ENCODE peak calls at places on chromosome 15, in seven cellular contexts. C is HepG2, L is SK-N-SH, R is H1, F is GM12878, X is HCT116, W is K562. Z is an unnamed sample.

GRCh38 chr15:45456212-45457106 is 66.1 kb downstream of the SLC30A4 start:
- DNase-seq in L (peak; percentile 49), F (peak; percentile 33), X (peak; percentile 90), R (no peak), W (peak; percentile 81), C (peak; percentile 65), Z (peak; percentile 82)

GRCh38 chr15:57216288-57216687 is 160.0 kb upstream of the CGNL1 start:
- DNase-seq in R (no peak), L (no peak), F (no peak), C (no peak), W (peak; percentile 47), X (no peak), Z (no peak)

GRCh38 chr15:93846148-93846547 is 385.2 kb upstream of the MCTP2 start:
- DNase-seq in F (no peak), R (no peak), W (no peak), X (no peak), L (no peak), C (no peak), Z (no peak)

GRCh38 chr15:33400941-33401340 is 90.2 kb downstream of the RYR3 start:
- DNase-seq in L (no peak), F (no peak), C (no peak), W (no peak), X (no peak), R (no peak), Z (no peak)

GRCh38 chr15:96268421-96269204 is 61.9 kb upstream of the NR2F2 start:
- DNase-seq in W (no peak), F (no peak), X (no peak), R (no peak), C (no peak), L (no peak), Z (no peak)

GRCh38 chr15:33293619-33294309 is 17.0 kb upstream of the RYR3 start:
- DNase-seq in X (no peak), F (no peak), R (no peak), L (no peak), C (no peak), W (no peak), Z (no peak)

GRCh38 chr15:99157456-99157855 is 52.6 kb downstream of the SYNM start:
- DNase-seq in W (no peak), F (no peak), X (no peak), L (no peak), C (no peak), R (no peak), Z (no peak)

GRCh38 chr15:99253381-99254090 is 2.3 kb downstream of the LRRC28 start:
- DNase-seq in L (peak; percentile 31), C (no peak), W (no peak), X (no peak), R (no peak), F (no peak), Z (no peak)

GRCh38 chr15:28004143-28005003 is 94.7 kb downstream of the OCA2 start:
- DNase-seq in W (no peak), X (no peak), R (peak; percentile 32), F (no peak), C (no peak), L (no peak), Z (no peak)

DNA sequence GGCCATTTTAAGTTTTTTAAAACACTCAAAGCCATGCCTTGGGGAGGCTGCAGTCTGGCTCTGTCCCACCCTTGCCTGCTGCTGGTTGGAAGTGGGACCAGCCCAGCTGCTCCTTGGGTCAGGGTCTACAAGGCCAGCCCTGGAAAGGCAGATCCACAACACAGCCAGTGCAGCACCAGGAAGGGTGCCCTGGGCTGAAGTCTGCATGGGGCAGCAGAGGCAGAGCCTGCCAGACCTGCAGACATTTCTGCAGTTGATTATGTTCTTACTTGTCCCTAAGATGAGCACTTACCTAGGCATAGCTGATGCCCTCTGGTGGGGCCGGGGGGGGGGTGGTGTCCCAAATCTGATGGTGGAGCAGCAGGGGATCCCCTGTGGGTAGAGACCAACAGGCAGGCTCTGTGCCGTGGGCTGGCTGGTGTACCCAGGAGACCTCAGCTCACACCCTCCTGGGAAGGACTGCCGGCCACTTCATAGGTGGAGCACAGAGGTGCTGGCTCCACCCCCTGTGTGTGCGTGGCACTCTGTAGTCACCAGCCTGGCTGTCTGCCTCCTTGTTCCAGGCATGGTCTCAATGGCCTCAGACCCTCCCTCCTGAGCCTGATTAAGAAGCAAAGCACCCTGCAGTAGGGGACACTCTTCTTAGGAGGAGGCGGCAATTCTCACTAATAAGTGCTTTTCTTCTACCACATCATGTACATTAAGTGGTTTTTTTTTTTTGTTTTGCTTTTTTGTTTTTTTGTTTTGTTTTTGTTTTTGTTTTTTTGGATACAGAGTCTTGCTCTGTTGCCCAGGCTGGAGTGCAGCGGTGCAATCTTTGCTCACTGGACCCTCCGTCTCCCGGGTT is 97.4 kb upstream of the KLF13 start:
- DNase-seq in C (peak; percentile 58), R (no peak), X (no peak), L (no peak), W (no peak), F (peak; percentile 91), Z (no peak)
- TF ChIP-seq JUND in C (no peak), R (no peak), X (no peak), L (no peak), W (no peak), F (no peak), Z (no peak)

GRCh38 chr15:23033979-23034378 is 5.4 kb downstream of the TUBGCP5 start:
- DNase-seq in R (no peak), W (no peak), C (peak; percentile 29), L (no peak), F (no peak), X (no peak), Z (no peak)
- TF ChIP-seq JUND in R (no peak), W (no peak), C (no peak), L (no peak), F (no peak), X (no peak), Z (no peak)

DNA sequence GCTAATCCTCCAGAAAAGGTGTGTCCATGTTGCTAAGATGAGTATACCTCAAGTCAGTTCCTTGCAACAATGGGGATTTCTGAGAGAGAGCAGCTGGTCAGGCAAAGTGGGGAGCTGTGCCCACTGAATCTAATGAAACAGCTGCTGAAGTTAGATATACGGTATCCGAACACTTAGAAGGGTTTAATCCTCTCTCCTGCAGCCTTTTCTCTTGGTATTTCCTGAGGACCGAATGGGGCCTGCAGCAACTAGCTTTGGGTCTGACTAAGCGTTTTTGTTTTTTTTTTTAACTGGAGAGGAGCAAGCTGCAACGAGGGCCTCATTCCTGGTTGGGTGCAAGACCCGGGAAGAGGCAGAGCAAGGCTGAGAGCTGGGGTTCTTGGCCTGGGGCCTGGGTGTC is 37.6 kb upstream of the BNC1 start:
- DNase-seq in R (no peak), W (no peak), X (no peak), F (no peak), C (no peak), L (no peak), Z (no peak)
- TF ChIP-seq JUND in R (no peak), W (no peak), X (no peak), F (no peak), C (no peak), L (no peak), Z (no peak)

GRCh38 chr15:90411176-90411575 is 23.1 kb downstream of the IQGAP1 start:
- DNase-seq in F (no peak), C (no peak), W (no peak), R (no peak), X (no peak), L (no peak), Z (no peak)

GRCh38 chr15:90405208-90405607 is 17.2 kb downstream of the IQGAP1 start:
- DNase-seq in X (no peak), R (no peak), W (no peak), L (no peak), C (no peak), F (no peak), Z (no peak)

GRCh38 chr15:90407871-90408317 is 19.9 kb downstream of the IQGAP1 start:
- DNase-seq in W (no peak), X (no peak), C (no peak), F (no peak), L (no peak), R (no peak), Z (no peak)

GRCh38 chr15:90412356-90413194 is 24.5 kb downstream of the IQGAP1 start:
- DNase-seq in F (peak; percentile 72), X (peak; percentile 84), R (no peak), L (no peak), C (no peak), W (no peak), Z (peak; percentile 57)

GRCh38 chr15:90408657-90409056 is 20.6 kb downstream of the IQGAP1 start:
- DNase-seq in W (no peak), F (no peak), L (no peak), R (no peak), C (no peak), X (no peak), Z (no peak)
- TF ChIP-seq JUND in W (no peak), F (no peak), L (no peak), R (no peak), C (no peak), X (no peak), Z (no peak)

DNA sequence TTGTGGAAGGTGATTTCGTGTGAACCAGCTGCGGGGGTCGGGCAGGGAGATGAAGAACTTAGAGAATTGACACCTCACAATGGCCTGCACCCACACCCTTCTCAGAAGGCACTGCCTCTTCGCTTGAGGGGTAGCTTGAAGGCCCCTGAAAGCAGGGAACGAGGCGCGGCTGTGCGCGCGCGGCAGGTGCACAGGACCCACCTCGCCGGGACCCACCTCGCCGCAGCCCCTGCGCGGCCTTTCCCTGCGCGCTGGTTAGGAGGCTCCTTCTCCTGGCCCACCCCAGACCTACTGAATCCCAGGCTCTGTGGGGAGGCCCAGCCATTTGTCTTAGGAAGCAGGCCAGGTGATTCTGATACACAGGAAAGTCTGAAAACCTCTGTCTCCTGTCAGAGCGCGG is 46.2 kb upstream of the ATP10A start:
- DNase-seq in L (no peak), F (no peak), W (no peak), R (no peak), C (no peak), X (no peak), Z (no peak)
- TF ChIP-seq JUND in L (no peak), F (no peak), W (no peak), R (no peak), C (no peak), X (no peak), Z (no peak)

Z was measured in T47D.